ENCODE peak calls at places on chromosomes 16 and 17, in seven cellular contexts. T is A549, Q is coronary artery, Y is dorsolateral prefrontal cortex, I is HCT116, S is mammary epithelial cell, U is breast epithelium. N is an unnamed sample.

GRCh38 chr16:77834600-77834963 is 46.2 kb downstream of the VAT1L start:
- DNase-seq in I (no peak), U (no peak), S (no peak), T (no peak), Q (no peak), Y (no peak), N (no peak)

GRCh38 chr17:79834575-79835469 is 4.4 kb downstream of the CBX4 start:
- DNase-seq in S (no peak), Q (no peak), T (no peak), Y (no peak), U (no peak), I (no peak), N (no peak)

GRCh38 chr16:4347765-4348509 is 3.2 kb downstream of the PAM16 start:
- DNase-seq in S (no peak), T (no peak), I (no peak), Y (no peak), Q (no peak), U (no peak), N (no peak)

GRCh38 chr17:36942631-36943125 is 5.4 kb downstream of the LHX1 start:
- DNase-seq in S (no peak), U (no peak), Q (no peak), T (no peak), I (no peak), Y (no peak), N (no peak)

GRCh38 chr17:74778960-74779359 is 2.8 kb upstream of the NAT9 start:
- DNase-seq in I (no peak), Y (no peak), Q (no peak), T (no peak), U (no peak), S (no peak), N (no peak)

GRCh38 chr17:64750478-64750877 is 88.4 kb upstream of the SMURF2 start:
- DNase-seq in T (no peak), Y (no peak), S (no peak), Q (no peak), I (no peak), U (no peak), N (no peak)

GRCh38 chr16:60945225-60945624 is 1091.0 kb downstream of the CDH8 start:
- DNase-seq in Q (no peak), S (no peak), T (no peak), I (no peak), Y (no peak), U (no peak), N (no peak)

GRCh38 chr17:78727476-78728229 is 54.4 kb downstream of the CYTH1 start:
- DNase-seq in I (no peak), Q (no peak), Y (no peak), S (no peak), U (no peak), T (no peak), N (no peak)

GRCh38 chr17:31627960-31628359 is 231.1 kb downstream of the COPRS start:
- DNase-seq in Q (no peak), I (no peak), T (no peak), Y (no peak), S (peak), U (no peak), N (no peak)

GRCh38 chr17:18187816-18188761 is 4.5 kb downstream of the ALKBH5 start:
- DNase-seq in T (no peak), Q (no peak), S (peak), U (no peak), I (no peak), Y (no peak), N (no peak)

GRCh38 chr17:9817086-9817485 is 4.8 kb downstream of the GSG1L2 start:
- DNase-seq in Y (peak), I (peak), Q (no peak), S (peak), T (no peak), U (no peak), N (no peak)

GRCh38 chr17:45971698-45972141 is 27.3 kb upstream of the STH start:
- DNase-seq in Q (no peak), U (no peak), T (no peak), Y (no peak), S (no peak), I (no peak), N (no peak)

GRCh38 chr17:43920500-43921095 is 13.3 kb upstream of the MPP2 start:
- DNase-seq in S (no peak), I (no peak), Y (no peak), Q (no peak), T (no peak), U (no peak), N (no peak)

GRCh38 chr16:78786635-78787034 is 687.2 kb downstream of the WWOX start:
- DNase-seq in I (no peak), T (no peak), Q (no peak), Y (no peak), S (no peak), U (no peak), N (no peak)

GRCh38 chr17:3809135-3809534 is 8.1 kb upstream of the ITGAE start:
- DNase-seq in S (peak), Y (no peak), I (no peak), Q (no peak), U (no peak), T (no peak), N (no peak)

GRCh38 chr16:77835111-77835510 is 46.7 kb downstream of the VAT1L start:
- DNase-seq in T (no peak), U (no peak), S (no peak), Q (no peak), Y (no peak), I (no peak), N (no peak)

GRCh38 chr16:19853132-19853972 is 31.3 kb downstream of the GPRC5B start:
- DNase-seq in T (no peak), U (no peak), S (no peak), Y (peak), Q (no peak), I (no peak), N (no peak)

GRCh38 chr16:28497861-28498599 is 3.6 kb downstream of the APOBR start:
- DNase-seq in T (no peak), Q (no peak), U (no peak), S (no peak), Y (no peak), I (no peak), N (no peak)

GRCh38 chr17:74652020-74652419 is 28.5 kb upstream of the CD300E start:
- DNase-seq in T (no peak), I (no peak), S (no peak), U (no peak), Y (no peak), Q (no peak), N (no peak)

GRCh38 chr17:34667656-34668055 is 88.3 kb downstream of the TMEM132E start:
- DNase-seq in T (no peak), I (no peak), U (no peak), Q (no peak), Y (peak), S (no peak), N (no peak)

GRCh38 chr16:11757671-11758545 is 15.3 kb upstream of the TXNDC11 start:
- DNase-seq in T (peak), Q (no peak), S (peak), I (no peak), U (no peak), Y (no peak), N (no peak)

GRCh38 chr17:1713160-1713877 is 3.1 kb upstream of the TLCD2 start:
- DNase-seq in U (no peak), S (no peak), Q (no peak), Y (no peak), T (no peak), I (no peak), N (peak)
- H3K4me3 ChIP-seq in U (peak), S (peak), Q (peak), Y (no peak), T (peak), I (no peak), N (peak)

GRCh38 chr17:47651704-47652103 is 2.0 kb downstream of the KPNB1 start:
- DNase-seq in Q (no peak), T (no peak), S (no peak), U (no peak), I (no peak), Y (no peak), N (no peak)
- H3K4me3 ChIP-seq in Q (no peak), T (peak), S (no peak), U (no peak), I (peak), Y (no peak), N (no peak)

GRCh38 chr17:27459433-27459832 is 3.2 kb downstream of the KSR1 start:
- DNase-seq in Y (no peak), I (no peak), S (no peak), Q (no peak), U (no peak), T (no peak), N (no peak)
- H3K4me3 ChIP-seq in Y (no peak), I (no peak), S (no peak), Q (no peak), U (no peak), T (no peak), N (no peak)

GRCh38 chr17:15943971-15944719 is 785 bp upstream of the ADORA2B start:
- DNase-seq in Y (no peak), T (no peak), S (no peak), I (no peak), Q (no peak), U (no peak), N (no peak)
- H3K4me3 ChIP-seq in Y (peak), T (peak), S (peak), I (peak), Q (peak), U (peak), N (peak)

DNA sequence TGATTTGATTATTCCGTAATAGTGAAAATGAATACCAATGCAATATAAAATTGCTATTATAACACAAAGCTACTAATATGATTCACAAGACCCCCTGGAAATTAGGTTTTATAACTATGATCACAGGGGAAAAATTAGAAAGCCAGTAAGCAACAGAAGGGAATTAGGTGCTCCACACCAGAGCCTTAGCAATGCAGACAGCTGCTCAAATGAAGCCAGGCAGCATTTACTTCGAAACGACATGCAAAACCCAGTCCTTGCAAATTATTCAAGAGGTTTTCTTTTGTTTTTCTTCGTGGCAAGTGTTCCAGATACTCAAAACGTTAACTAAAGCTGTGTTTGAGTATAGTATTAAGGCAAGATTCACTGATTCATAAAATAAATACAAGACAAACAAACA is 47.9 kb downstream of the TOX3 start:
- DNase-seq in S (no peak), T (no peak), I (no peak), U (no peak), Q (no peak), Y (no peak), N (no peak)
- H3K4me3 ChIP-seq in S (no peak), T (no peak), I (no peak), U (no peak), Q (no peak), Y (peak), N (no peak)

GRCh38 chr17:7355053-7355452 is at the start of gene TMEM95:
- DNase-seq in Y (peak), I (no peak), S (peak), U (no peak), T (no peak), Q (no peak), N (no peak)
- H3K4me3 ChIP-seq in Y (peak), I (no peak), S (peak), U (no peak), T (no peak), Q (peak), N (no peak)

GRCh38 chr16:88303405-88303804 is 79.4 kb upstream of the ZNF469 start:
- DNase-seq in U (no peak), T (no peak), Y (no peak), I (no peak), S (no peak), Q (no peak), N (no peak)

GRCh38 chr16:88306411-88306810 is 76.3 kb upstream of the ZNF469 start:
- DNase-seq in I (no peak), S (no peak), U (no peak), Q (no peak), T (no peak), Y (no peak), N (no peak)

GRCh38 chr16:88302666-88303065 is 80.1 kb upstream of the ZNF469 start:
- DNase-seq in Y (no peak), I (no peak), T (no peak), U (no peak), S (no peak), Q (no peak), N (no peak)

GRCh38 chr16:88305176-88305575 is 77.6 kb upstream of the ZNF469 start:
- DNase-seq in I (no peak), Y (no peak), Q (no peak), S (no peak), U (no peak), T (no peak), N (peak)

DNA sequence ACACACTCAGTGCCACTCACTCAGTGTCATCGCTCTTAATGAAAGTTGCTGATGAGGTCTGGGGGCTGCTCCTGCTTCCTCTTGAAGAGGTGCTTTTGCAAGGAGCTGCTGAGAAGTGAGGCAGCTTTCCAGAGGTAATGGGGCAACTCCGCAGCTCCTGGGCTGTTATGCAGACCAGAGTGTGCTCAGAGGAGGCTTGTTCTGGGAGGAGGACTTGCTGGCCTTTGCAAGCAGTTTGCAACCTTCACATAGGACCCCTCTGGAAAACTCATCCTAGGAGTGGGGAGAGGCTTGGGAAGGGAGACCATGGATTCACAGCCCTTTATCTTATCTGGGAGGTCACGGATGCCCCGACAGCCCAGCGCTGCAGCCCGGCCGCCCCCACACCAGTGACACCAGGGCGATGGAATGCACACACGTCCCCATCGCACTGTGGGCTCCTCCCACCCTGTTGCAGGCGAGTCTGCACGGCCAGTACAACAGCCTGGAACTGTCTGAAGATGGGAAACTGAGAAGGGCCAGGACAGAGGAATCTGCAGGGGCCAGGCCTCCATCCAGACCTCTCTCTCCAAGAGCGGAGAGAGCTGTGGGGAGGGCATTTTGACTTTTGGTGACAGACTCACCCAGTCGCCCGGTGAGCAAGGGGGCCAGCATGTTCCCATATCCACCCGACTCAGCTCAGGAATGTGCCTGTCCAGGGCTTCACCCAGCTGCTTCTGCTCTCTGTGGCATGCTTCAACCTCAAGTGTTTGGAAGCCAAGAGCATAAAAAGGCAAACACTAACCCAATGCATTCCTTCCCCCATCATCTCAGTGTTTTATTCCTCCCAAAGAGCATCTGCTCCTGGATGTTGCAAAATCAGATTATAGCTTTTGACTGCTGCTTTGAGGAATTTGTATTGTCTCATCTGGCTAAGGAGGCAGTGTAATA is 78.6 kb upstream of the ZNF469 start:
- DNase-seq in S (peak), U (no peak), T (peak), I (no peak), Q (peak), Y (no peak), N (peak)
- H3K4me3 ChIP-seq in S (no peak), U (no peak), T (no peak), I (no peak), Q (peak), Y (no peak), N (no peak)

GRCh38 chr17:81223758-81224122 is 975 bp upstream of the CEP131 start:
- DNase-seq in I (no peak), Y (no peak), U (no peak), Q (no peak), T (no peak), S (no peak), N (no peak)

GRCh38 chr17:81222906-81223757 is at the start of gene CEP131:
- DNase-seq in T (peak), Q (peak), U (peak), Y (peak), I (peak), S (peak), N (peak)

GRCh38 chr17:81221371-81221841 is 1.4 kb downstream of the CEP131 start:
- DNase-seq in S (no peak), U (no peak), Y (no peak), T (no peak), Q (no peak), I (no peak), N (no peak)

GRCh38 chr17:81222620-81222905 is 202 bp downstream of the CEP131 start:
- DNase-seq in T (no peak), Y (no peak), I (no peak), U (no peak), Q (no peak), S (no peak), N (no peak)

DNA sequence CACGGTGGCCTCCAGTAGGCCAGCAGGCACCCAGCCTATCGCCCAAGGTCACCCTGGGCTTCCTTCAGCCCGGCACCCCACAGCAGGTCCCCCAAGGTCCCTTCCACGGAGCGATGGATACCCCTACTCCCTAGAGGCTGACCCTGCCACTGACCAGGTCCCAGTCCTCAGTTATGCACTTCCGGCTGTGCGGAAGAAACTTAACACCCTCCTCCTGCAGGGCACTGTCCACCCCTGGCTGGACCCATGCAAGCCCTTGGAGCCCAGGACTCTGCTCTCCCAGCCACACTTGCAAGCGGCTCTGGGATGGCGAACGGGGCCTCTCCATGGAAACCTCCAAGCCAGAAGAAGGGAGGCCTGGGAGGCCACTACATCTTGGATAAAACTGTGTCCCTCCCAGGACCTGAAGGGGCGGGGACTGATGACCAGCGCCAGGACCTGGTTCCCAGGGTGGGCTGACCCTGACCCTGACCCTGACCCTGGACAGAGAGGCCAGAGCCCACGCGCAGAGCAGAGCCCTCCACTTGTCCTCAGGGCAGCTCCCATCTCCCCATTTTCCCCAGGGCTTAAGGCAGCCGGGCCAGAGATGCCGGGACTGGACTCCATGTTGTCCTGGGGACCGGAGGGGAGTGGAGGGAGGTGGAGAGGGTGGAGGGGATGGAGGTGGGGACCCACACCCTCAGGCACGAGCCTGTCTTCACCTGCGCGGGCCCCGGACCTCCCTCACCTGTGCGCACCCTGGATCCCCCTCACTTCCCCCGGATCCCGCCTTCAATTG is 734 bp downstream of the CEP131 start:
- DNase-seq in Y (no peak), U (no peak), T (no peak), S (no peak), I (no peak), Q (no peak), N (peak)
- H3K4me3 ChIP-seq in Y (peak), U (peak), T (peak), S (peak), I (peak), Q (peak), N (peak)

GRCh38 chr16:3049921-3050481 is 3.6 kb downstream of the MMP25 start:
- DNase-seq in U (no peak), T (no peak), I (no peak), S (no peak), Y (no peak), Q (no peak), N (no peak)

GRCh38 chr16:3044708-3045107 is 1.7 kb upstream of the MMP25 start:
- DNase-seq in Y (no peak), S (no peak), U (no peak), I (no peak), Q (no peak), T (no peak), N (no peak)

GRCh38 chr16:3045758-3046505 is 429 bp upstream of the MMP25 start:
- DNase-seq in Y (no peak), S (no peak), Q (no peak), T (no peak), U (no peak), I (no peak), N (peak)

GRCh38 chr16:3047387-3047720 is 993 bp downstream of the MMP25 start:
- DNase-seq in Q (no peak), I (no peak), Y (no peak), T (no peak), U (no peak), S (no peak), N (no peak)

DNA sequence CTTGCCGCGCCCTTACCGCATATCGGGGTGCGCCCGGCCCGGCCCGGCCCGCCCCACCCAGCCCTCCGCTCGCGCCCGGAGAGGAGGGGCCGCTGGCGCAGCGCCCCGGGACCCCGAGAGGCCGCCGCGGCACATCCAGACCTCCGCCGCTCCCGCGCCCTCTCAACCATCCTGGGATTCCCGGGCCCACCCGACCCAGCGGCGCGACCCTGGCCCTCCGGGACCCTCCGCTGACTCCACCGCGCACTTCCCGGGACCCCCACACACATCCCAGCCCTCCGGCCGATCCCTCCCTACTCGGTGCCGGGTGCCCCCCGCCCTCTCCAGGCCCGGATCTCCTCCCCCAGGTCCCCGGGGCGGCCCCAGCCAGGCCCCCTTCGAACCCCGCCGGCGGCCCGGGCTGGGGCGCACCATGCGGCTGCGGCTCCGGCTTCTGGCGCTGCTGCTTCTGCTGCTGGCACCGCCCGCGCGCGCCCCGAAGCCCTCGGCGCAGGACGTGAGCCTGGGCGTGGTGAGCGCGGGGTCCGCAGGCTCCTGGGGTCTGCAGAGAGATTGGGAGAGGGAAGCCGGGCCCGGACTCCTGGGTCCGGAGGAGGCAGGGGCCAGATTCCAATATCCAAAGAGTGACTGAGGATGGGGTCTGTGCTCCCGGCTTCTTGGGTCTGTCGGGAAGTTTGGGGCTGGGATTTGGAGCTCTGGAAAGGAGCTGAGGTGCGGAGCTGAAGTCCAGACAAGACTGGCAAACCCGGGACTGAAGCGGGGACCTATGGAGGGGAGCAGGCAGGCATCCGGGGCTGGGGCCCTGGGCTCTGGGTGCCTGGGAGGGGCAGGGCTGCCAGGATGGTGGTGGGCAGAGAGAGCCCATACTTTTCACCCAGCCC is at the start of gene MMP25:
- DNase-seq in Q (no peak), I (no peak), S (no peak), T (no peak), Y (no peak), U (no peak), N (peak)
- H3K4me3 ChIP-seq in Q (peak), I (peak), S (peak), T (peak), Y (peak), U (peak), N (peak)

N was measured in left lung.